ENCODE peak calls at places on chromosome 17, in five cellular contexts. S, N, X, Q and T are unnamed samples.

GRCh38 chr17:7260601-7261376 is 1.5 kb downstream of the CLDN7 start:
- DNase-seq in N (no peak), S (no peak), Q (peak; percentile 89), X (no peak), T (peak; percentile 70)

GRCh38 chr17:43142153-43142552 is 17.0 kb upstream of the BRCA1 start:
- DNase-seq in S (no peak), Q (no peak), X (no peak), N (no peak), T (no peak)

GRCh38 chr17:28760561-28760960 is 16.8 kb downstream of the TRAF4 start:
- DNase-seq in N (no peak), S (no peak), Q (peak; percentile 41), X (no peak), T (no peak)

GRCh38 chr17:17359271-17359670 is 56.1 kb downstream of the NT5M start:
- DNase-seq in S (no peak), X (no peak), Q (no peak), N (no peak), T (no peak)

GRCh38 chr17:40491486-40491885 is 9.9 kb downstream of the TNS4 start:
- DNase-seq in N (no peak), X (no peak), Q (peak; percentile 84), S (no peak), T (no peak)

GRCh38 chr17:41592601-41593305 is 6.1 kb upstream of the KRT14 start:
- DNase-seq in N (no peak), S (no peak), X (no peak), Q (no peak), T (no peak)

GRCh38 chr17:66533572-66533971 is 231.2 kb downstream of the PRKCA start:
- DNase-seq in N (no peak), X (no peak), Q (peak; percentile 68), S (peak; percentile 80), T (no peak)

GRCh38 chr17:68356520-68356919 is 65.2 kb downstream of the ARSG start:
- DNase-seq in N (no peak), S (peak; percentile 74), Q (no peak), X (no peak), T (no peak)

GRCh38 chr17:74760404-74761105 is 12.1 kb downstream of the NHERF1 start:
- DNase-seq in X (no peak), Q (no peak), N (no peak), S (no peak), T (no peak)

GRCh38 chr17:46832945-46833839 is 14.7 kb upstream of the WNT3 start:
- DNase-seq in Q (peak; percentile 43), S (peak; percentile 83), X (no peak), N (no peak), T (peak; percentile 59)
- H2AFZ ChIP-seq in Q (no peak overlapping the region), S (no peak overlapping the region), X (no peak overlapping the region), N (no peak overlapping the region), T (peak overlapping the region; percentile 18)

DNA sequence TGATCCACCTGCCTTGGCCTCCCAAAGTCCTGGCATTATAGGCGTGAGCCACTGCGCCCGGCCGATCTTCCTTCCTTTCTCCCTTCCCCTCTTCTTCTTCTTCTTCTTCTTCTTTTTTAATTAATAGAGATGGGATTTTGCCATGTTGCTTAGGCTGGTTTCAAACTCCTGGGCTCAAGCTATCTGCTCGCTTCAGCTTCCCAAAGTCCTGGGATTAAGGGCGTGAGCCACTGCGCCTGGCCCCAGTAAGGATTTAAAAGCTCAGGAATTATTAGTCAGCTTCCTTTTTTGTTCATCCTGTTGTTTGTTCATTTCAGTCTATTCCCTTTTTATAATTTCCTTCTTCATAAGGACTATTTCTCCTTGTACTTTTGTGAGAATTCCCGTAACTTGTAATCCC is 32.7 kb upstream of the LRRC37A start:
- DNase-seq in X (no peak), S (no peak), N (peak; percentile 61), Q (peak; percentile 34), T (peak; percentile 39)
- H3K4me1 ChIP-seq in X (peaks cover 12% of the 10 kb centered on the region), S (peaks cover 7% of the 10 kb centered on the region), N (peaks cover 16% of the 10 kb centered on the region), Q (no peaks in the 10 kb centered on the region), T (peaks cover 42% of the 10 kb centered on the region)

DNA sequence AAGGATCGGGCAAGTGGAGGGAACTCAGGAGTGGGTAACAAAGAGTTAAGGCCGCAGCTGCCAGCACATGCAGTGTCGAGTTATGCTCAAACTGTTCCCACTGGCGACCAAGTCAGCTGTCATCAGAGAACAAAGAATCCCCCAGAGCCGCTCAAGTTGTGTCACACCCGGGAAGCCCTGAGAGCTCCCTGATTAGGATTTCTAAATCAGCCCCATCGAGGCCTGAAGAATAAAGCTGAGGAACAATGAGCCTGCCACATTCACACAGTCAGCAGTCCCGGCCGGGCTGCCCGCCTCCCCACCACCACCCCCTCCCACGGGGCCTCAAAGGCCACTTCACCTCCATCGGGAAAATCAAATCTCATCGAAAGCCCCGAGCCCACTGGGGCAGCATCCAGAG is 84.5 kb downstream of the SOX9 start:
- DNase-seq in Q (no peak), X (no peak), S (no peak), N (no peak), T (no peak)
- H2AFZ ChIP-seq in Q (no peak overlapping the region), X (no peak overlapping the region), S (no peak overlapping the region), N (no peak overlapping the region), T (no peak overlapping the region)

DNA sequence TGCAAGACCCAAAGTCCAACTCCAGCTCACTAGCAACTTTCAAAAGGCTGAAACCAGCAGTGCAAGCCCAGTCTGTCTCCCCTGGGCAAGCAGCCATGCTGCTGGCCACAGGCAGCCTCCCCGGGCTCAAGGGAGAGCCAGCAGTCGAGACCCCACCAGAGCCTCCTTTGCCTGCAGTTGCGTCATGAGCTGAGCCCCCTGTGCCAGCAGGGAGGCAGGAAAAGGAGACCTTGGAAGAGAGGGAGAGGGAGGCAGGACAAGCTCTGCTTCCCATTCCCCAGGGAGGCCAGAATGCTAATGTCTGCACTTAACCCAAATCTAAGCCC is 99.5 kb upstream of the TNRC6C start:
- DNase-seq in S (no peak), Q (no peak), N (no peak), X (no peak), T (no peak)
- H3K4me1 ChIP-seq in S (no peaks in the 10 kb centered on the region), Q (no peaks in the 10 kb centered on the region), N (no peaks in the 10 kb centered on the region), X (no peaks in the 10 kb centered on the region), T (no peaks in the 10 kb centered on the region)